ENCODE peak calls at places on chromosome 12, in seven cellular contexts. S, Z, M, H, X, W and T are unnamed samples.

GRCh38 chr12:10213168-10214130 is 772 bp downstream of the GABARAPL1 start:
- DNase-seq in Z (peak), M (no peak), W (peak), S (peak), X (peak), H (peak), T (peak)

GRCh38 chr12:87809916-87810315 is 219.3 kb downstream of the C12orf50 start:
- DNase-seq in X (no peak), Z (no peak), M (no peak), S (no peak), H (no peak), W (peak), T (no peak)

GRCh38 chr12:131683266-131684014 is 27.4 kb upstream of the SFSWAP start:
- DNase-seq in M (peak), S (no peak), X (no peak), Z (no peak), W (no peak), H (no peak), T (no peak)

GRCh38 chr12:75481013-75481705 is 604 bp downstream of the GLIPR1 start:
- DNase-seq in X (no peak), S (no peak), W (no peak), Z (peak), H (no peak), M (no peak), T (no peak)

GRCh38 chr12:92140919-92141536 is 4.6 kb downstream of the BTG1 start:
- DNase-seq in X (no peak), W (no peak), Z (no peak), S (no peak), H (no peak), M (no peak), T (no peak)

GRCh38 chr12:26187014-26187413 is 8.4 kb upstream of the SSPN start:
- DNase-seq in X (no peak), H (no peak), W (no peak), M (no peak), Z (no peak), S (no peak), T (no peak)

GRCh38 chr12:62291888-62292760 is 31.9 kb downstream of the USP15 start:
- DNase-seq in Z (no peak), X (peak), H (no peak), S (no peak), M (no peak), W (no peak), T (no peak)

GRCh38 chr12:26198742-26199141 is 3.4 kb downstream of the SSPN start:
- DNase-seq in W (peak), H (no peak), Z (no peak), M (no peak), X (no peak), S (no peak), T (no peak)

GRCh38 chr12:53225635-53226424 is 6.2 kb downstream of the RARG start:
- DNase-seq in X (no peak), H (no peak), Z (no peak), M (no peak), W (no peak), S (no peak), T (no peak)

GRCh38 chr12:27549801-27550652 is 26.0 kb downstream of the PPFIBP1 start:
- DNase-seq in S (no peak), W (peak), X (no peak), H (no peak), M (no peak), Z (peak), T (peak)

GRCh38 chr12:108831309-108831991 is 25.9 kb downstream of the SSH1 start:
- DNase-seq in H (no peak), X (no peak), S (no peak), M (no peak), W (no peak), Z (no peak), T (no peak)

GRCh38 chr12:65970821-65971220 is 146.5 kb downstream of the HMGA2 start:
- DNase-seq in S (no peak), W (no peak), M (no peak), X (no peak), Z (no peak), H (no peak), T (no peak)

GRCh38 chr12:58090685-58091084 is 149.3 kb downstream of the ATP23 start:
- DNase-seq in X (no peak), Z (no peak), S (no peak), M (no peak), W (no peak), H (no peak), T (no peak)

GRCh38 chr12:85979641-85980040 is 105.5 kb downstream of the NTS start:
- DNase-seq in H (no peak), S (no peak), X (no peak), Z (no peak), M (no peak), W (no peak), T (no peak)

GRCh38 chr12:100573499-100574261 is at the start of gene GAS2L3:
- DNase-seq in M (no peak), H (peak), S (peak), Z (peak), W (peak), X (peak), T (peak)

GRCh38 chr12:47975816-47976215 is 12.4 kb downstream of the TMEM106C start:
- DNase-seq in Z (no peak), X (no peak), H (no peak), W (no peak), M (no peak), S (no peak), T (no peak)

GRCh38 chr12:69739287-69740191 is 879 bp downstream of the RAB3IP start:
- DNase-seq in H (peak), Z (peak), X (peak), M (no peak), S (peak), W (peak), T (peak)

GRCh38 chr12:45213107-45213506 is 2.8 kb upstream of the ANO6 start:
- DNase-seq in X (no peak), M (no peak), W (no peak), Z (no peak), H (no peak), S (no peak), T (no peak)